ENCODE peak calls at places on chromosomes 16 and 17, in six cellular contexts. One of them, this sample, is unnamed.

GRCh38 chr16:48153689-48154265 is 2.0 kb downstream of the ABCC12 start:
- DNase-seq in adipocyte: no peak
- DNase-seq in nephron progenitor cell: no peak
- DNase-seq in NCI-H2081: no peak
- DNase-seq in AG10803: no peak
- DNase-seq in RCC 7860: no peak
- DNase-seq in this sample: no peak

GRCh38 chr16:31131841-31132271 is 3.7 kb downstream of the PRSS8 start:
- DNase-seq in adipocyte: no peak
- DNase-seq in nephron progenitor cell: no peak
- DNase-seq in NCI-H2081: no peak
- DNase-seq in AG10803: no peak
- DNase-seq in RCC 7860: peak
- DNase-seq in this sample: no peak

GRCh38 chr17:68705331-68706166 is 104.4 kb upstream of the FAM20A start:
- DNase-seq in adipocyte: peak
- DNase-seq in nephron progenitor cell: no peak
- DNase-seq in NCI-H2081: no peak
- DNase-seq in AG10803: peak
- DNase-seq in RCC 7860: no peak
- DNase-seq in this sample: peak

GRCh38 chr16:12417051-12417818 is 386.5 kb downstream of the CPPED1 start:
- DNase-seq in adipocyte: no peak
- DNase-seq in nephron progenitor cell: no peak
- DNase-seq in NCI-H2081: no peak
- DNase-seq in AG10803: no peak
- DNase-seq in RCC 7860: no peak
- DNase-seq in this sample: no peak

GRCh38 chr16:12203780-12204351 is 227.3 kb downstream of the SNX29 start:
- DNase-seq in adipocyte: no peak
- DNase-seq in nephron progenitor cell: no peak
- DNase-seq in NCI-H2081: no peak
- DNase-seq in AG10803: no peak
- DNase-seq in RCC 7860: no peak
- DNase-seq in this sample: no peak

GRCh38 chr16:19781196-19781595 is 63.1 kb downstream of the IQCK start:
- DNase-seq in adipocyte: peak
- DNase-seq in nephron progenitor cell: no peak
- DNase-seq in NCI-H2081: no peak
- DNase-seq in AG10803: no peak
- DNase-seq in RCC 7860: no peak
- DNase-seq in this sample: no peak

GRCh38 chr17:72056727-72057290 is 64.0 kb upstream of the SOX9 start:
- DNase-seq in adipocyte: no peak
- DNase-seq in nephron progenitor cell: no peak
- DNase-seq in NCI-H2081: no peak
- DNase-seq in AG10803: no peak
- DNase-seq in RCC 7860: no peak
- DNase-seq in this sample: no peak

GRCh38 chr17:75765981-75766380 is 989 bp upstream of the GALK1 start:
- DNase-seq in adipocyte: no peak
- DNase-seq in nephron progenitor cell: no peak
- DNase-seq in NCI-H2081: no peak
- DNase-seq in AG10803: no peak
- DNase-seq in RCC 7860: no peak
- DNase-seq in this sample: no peak

GRCh38 chr16:65737831-65738230 is 616.0 kb upstream of the CDH11 start:
- DNase-seq in adipocyte: no peak
- DNase-seq in nephron progenitor cell: no peak
- DNase-seq in NCI-H2081: no peak
- DNase-seq in AG10803: no peak
- DNase-seq in RCC 7860: no peak
- DNase-seq in this sample: no peak

GRCh38 chr17:45269912-45270311 is 8.0 kb upstream of the SPATA32 start:
- DNase-seq in adipocyte: no peak
- DNase-seq in nephron progenitor cell: no peak
- DNase-seq in NCI-H2081: no peak
- DNase-seq in AG10803: no peak
- DNase-seq in RCC 7860: no peak
- DNase-seq in this sample: no peak

GRCh38 chr16:75116081-75116910 is at the start of gene LDHD:
- DNase-seq in adipocyte: no peak
- DNase-seq in nephron progenitor cell: no peak
- DNase-seq in NCI-H2081: no peak
- DNase-seq in AG10803: peak
- DNase-seq in RCC 7860: peak
- DNase-seq in this sample: no peak

GRCh38 chr17:16027708-16028584 is 28.3 kb downstream of the TTC19 start:
- DNase-seq in adipocyte: peak
- DNase-seq in nephron progenitor cell: no peak
- DNase-seq in NCI-H2081: no peak
- DNase-seq in AG10803: peak
- DNase-seq in RCC 7860: peak
- DNase-seq in this sample: peak

GRCh38 chr16:47849736-47850135 is 306.1 kb downstream of the ABCC12 start:
- DNase-seq in adipocyte: no peak
- DNase-seq in nephron progenitor cell: no peak
- DNase-seq in NCI-H2081: no peak
- DNase-seq in AG10803: no peak
- DNase-seq in RCC 7860: no peak
- DNase-seq in this sample: no peak

GRCh38 chr17:35052780-35053179 is 10.7 kb downstream of the RFFL start:
- DNase-seq in adipocyte: no peak
- DNase-seq in nephron progenitor cell: no peak
- DNase-seq in NCI-H2081: no peak
- DNase-seq in AG10803: no peak
- DNase-seq in RCC 7860: peak
- DNase-seq in this sample: no peak

GRCh38 chr17:62824290-62825135 is 16.4 kb upstream of the MARCHF10 start:
- DNase-seq in adipocyte: peak
- DNase-seq in nephron progenitor cell: no peak
- DNase-seq in NCI-H2081: no peak
- DNase-seq in AG10803: peak
- DNase-seq in RCC 7860: peak
- DNase-seq in this sample: peak

GRCh38 chr16:84048306-84048705 is 5.7 kb upstream of the SLC38A8 start:
- DNase-seq in adipocyte: no peak
- DNase-seq in nephron progenitor cell: no peak
- DNase-seq in NCI-H2081: no peak
- DNase-seq in AG10803: no peak
- DNase-seq in RCC 7860: no peak
- DNase-seq in this sample: no peak

GRCh38 chr16:24347556-24347955 is 91.4 kb downstream of the CACNG3 start:
- DNase-seq in adipocyte: no peak
- DNase-seq in nephron progenitor cell: no peak
- DNase-seq in NCI-H2081: no peak
- DNase-seq in AG10803: no peak
- DNase-seq in RCC 7860: no peak
- DNase-seq in this sample: no peak

This sample was measured in AG09319.